ENCODE peak calls at places on chromosome 9, in four cellular contexts. S is GDM1, M is NCI-H510A, N is ACHN. P is an unnamed sample.
A peak's percentile ranks its signal among the peaks of the same experiment; 100 is the strongest.

GRCh38 chr9:88747768-88748167 is 212.8 kb downstream of the NXNL2 start:
- DNase-seq in S (no peak), M (no peak), N (no peak), P (no peak)

GRCh38 chr9:12274577-12274976 is 418.6 kb upstream of the TYRP1 start:
- DNase-seq in S (no peak), M (no peak), N (no peak), P (no peak)

GRCh38 chr9:137240321-137240840 is 706 bp upstream of the TUBB4B start:
- DNase-seq in S (peak; percentile 87), M (peak; percentile 50), N (peak; percentile 64), P (no peak)

GRCh38 chr9:32525506-32525905 is 490 bp downstream of the RIGI start:
- DNase-seq in S (no peak), M (no peak), N (no peak), P (no peak)

GRCh38 chr9:93579711-93580516 is 3.5 kb downstream of the PHF2 start:
- DNase-seq in S (no peak), M (no peak), N (no peak), P (no peak)

GRCh38 chr9:130431536-130432303 is 13.0 kb upstream of the ASS1 start:
- DNase-seq in S (no peak), M (no peak), N (no peak), P (no peak)

GRCh38 chr9:3330792-3331420 is 194.9 kb downstream of the RFX3 start:
- DNase-seq in S (no peak), M (no peak), N (no peak), P (no peak)

GRCh38 chr9:18208166-18209059 is 265.5 kb upstream of the ADAMTSL1 start:
- DNase-seq in S (no peak), M (no peak), N (peak; percentile 50), P (no peak)

GRCh38 chr9:21856301-21857094 is 54.1 kb downstream of the MTAP start:
- DNase-seq in S (no peak), M (no peak), N (no peak), P (no peak)

GRCh38 chr9:99721898-99722297 is 99.8 kb upstream of the NR4A3 start:
- DNase-seq in S (no peak), M (no peak), N (no peak), P (no peak)

GRCh38 chr9:72442212-72442607 is 77.2 kb upstream of the ZFAND5 start:
- DNase-seq in S (no peak), M (no peak), N (peak; percentile 87), P (no peak)

GRCh38 chr9:98929096-98929495 is 14.6 kb upstream of the COL15A1 start:
- DNase-seq in S (no peak), M (no peak), N (no peak), P (no peak)

GRCh38 chr9:125564641-125565040 is 142.4 kb downstream of the MAPKAP1 start:
- DNase-seq in S (no peak), M (no peak), N (no peak), P (no peak)

GRCh38 chr9:124482431-124483031 is 24.7 kb downstream of the NR5A1 start:
- DNase-seq in S (no peak), M (no peak), N (no peak), P (no peak)

GRCh38 chr9:129459550-129460322 is 161.2 kb downstream of the C9orf50 start:
- DNase-seq in S (no peak), M (no peak), N (no peak), P (no peak)

GRCh38 chr9:102253099-102253498 is 514.7 kb upstream of the GRIN3A start:
- DNase-seq in S (no peak), M (no peak), N (no peak), P (no peak)

GRCh38 chr9:92728831-92729734 is 35.5 kb downstream of the BICD2 start:
- DNase-seq in S (no peak), M (no peak), N (no peak), P (no peak)

GRCh38 chr9:91820949-91821880 is 128.8 kb downstream of the ROR2 start:
- DNase-seq in S (no peak), M (no peak), N (no peak), P (no peak)

GRCh38 chr9:127904518-127904887 is 5.1 kb upstream of the ST6GALNAC6 start:
- DNase-seq in S (peak; percentile 71), M (no peak), N (no peak), P (no peak)

GRCh38 chr9:116697341-116697740 is 10.2 kb downstream of the TRIM32 start:
- DNase-seq in S (no peak), M (no peak), N (no peak), P (no peak)

GRCh38 chr9:100290714-100291113 is 62.0 kb downstream of the TEX10 start:
- DNase-seq in S (no peak), M (no peak), N (no peak), P (no peak)

GRCh38 chr9:92600075-92600741 is 64.4 kb upstream of the ECM2 start:
- DNase-seq in S (no peak), M (no peak), N (no peak), P (no peak)

GRCh38 chr9:131613346-131613745 is 68.0 kb downstream of the PRRT1B start:
- DNase-seq in S (no peak), M (no peak), N (no peak), P (no peak)

GRCh38 chr9:68895741-68896478 is 118.0 kb downstream of the PRKACG start:
- DNase-seq in S (peak; percentile 17), M (no peak), N (no peak), P (no peak)

GRCh38 chr9:18601956-18602355 is 128.0 kb downstream of the ADAMTSL1 start:
- DNase-seq in S (no peak), M (no peak), N (no peak), P (no peak)

GRCh38 chr9:33197279-33197678 is 30.1 kb upstream of the B4GALT1 start:
- DNase-seq in S (no peak), M (no peak), N (no peak), P (no peak)

GRCh38 chr9:79116709-79117108 is 455.1 kb upstream of the TLE4 start:
- DNase-seq in S (no peak), M (no peak), N (no peak), P (no peak)

GRCh38 chr9:93111371-93112115 is 15.5 kb downstream of the CARD19 start:
- DNase-seq in S (no peak), M (no peak), N (peak; percentile 68), P (no peak)

GRCh38 chr9:128558431-128559310 is 6.3 kb downstream of the SPTAN1 start:
- DNase-seq in S (no peak), M (no peak), N (peak; percentile 75), P (peak; percentile 52)

GRCh38 chr9:14910178-14910805 is at the start of gene FREM1:
- DNase-seq in S (no peak), M (no peak), N (no peak), P (no peak)

GRCh38 chr9:85425153-85425611 is 316.6 kb downstream of the AGTPBP1 start:
- DNase-seq in S (peak; percentile 14), M (peak; percentile 31), N (peak; percentile 59), P (no peak)

GRCh38 chr9:91690540-91691249 is 259.3 kb downstream of the ROR2 start:
- DNase-seq in S (no peak), M (no peak), N (no peak), P (no peak)